ENCODE peak calls at places on chromosomes 13 and 19, in seven cellular contexts. F is fibroblast of the conjunctiva, G is thoracic aorta, M is mesothelial cell of epicardium, L is fibroblast of mammary gland, U is H1, I is endothelial cell. B is an unnamed sample.

GRCh38 chr19:46133101-46133627 is 8.7 kb upstream of the IGFL3 start:
- DNase-seq in F (peak), G (no peak), M (no peak), L (peak), U (peak), I (peak), B (peak)

GRCh38 chr13:114007566-114007965 is 33.7 kb upstream of the C13orf46 start:
- DNase-seq in F (no peak), G (peak), M (no peak), L (no peak), U (no peak), I (no peak), B (no peak)

GRCh38 chr13:34466301-34466700 is 475.8 kb upstream of the NBEA start:
- DNase-seq in F (no peak), G (no peak), M (no peak), L (no peak), U (no peak), I (no peak), B (no peak)

GRCh38 chr19:29811125-29812079 is at the start of gene CCNE1:
- DNase-seq in F (peak), G (peak), M (peak), L (peak), U (no peak), I (peak), B (peak)

GRCh38 chr19:54817670-54818536 is 1.6 kb downstream of the KIR3DL1 start:
- DNase-seq in F (no peak), G (no peak), M (no peak), L (no peak), U (no peak), I (no peak), B (no peak)

GRCh38 chr19:48393559-48394330 is at the start of gene GRIN2D:
- DNase-seq in F (no peak), G (no peak), M (no peak), L (no peak), U (no peak), I (peak), B (peak)

GRCh38 chr13:40379186-40379585 is 287.3 kb downstream of the FOXO1 start:
- DNase-seq in F (no peak), G (no peak), M (no peak), L (no peak), U (no peak), I (no peak), B (no peak)

GRCh38 chr19:10299545-10300458 is 9.8 kb downstream of the ZGLP1 start:
- DNase-seq in F (no peak), G (no peak), M (no peak), L (no peak), U (no peak), I (no peak), B (no peak)

GRCh38 chr13:41007359-41008118 is 11.6 kb downstream of the ELF1 start:
- DNase-seq in F (peak), G (no peak), M (no peak), L (no peak), U (no peak), I (no peak), B (peak)

GRCh38 chr13:71879129-71879535 is 12.1 kb upstream of the DACH1 start:
- DNase-seq in F (peak), G (no peak), M (no peak), L (no peak), U (no peak), I (peak), B (peak)

GRCh38 chr13:105991622-105992254 is 543.7 kb downstream of the EFNB2 start:
- DNase-seq in F (peak), G (no peak), M (no peak), L (peak), U (no peak), I (no peak), B (peak)

GRCh38 chr19:45515081-45515624 is 7.9 kb downstream of the VASP start:
- DNase-seq in F (no peak), G (no peak), M (no peak), L (no peak), U (no peak), I (no peak), B (no peak)

GRCh38 chr13:40985596-40986327 is 33.4 kb downstream of the ELF1 start:
- DNase-seq in F (no peak), G (no peak), M (no peak), L (no peak), U (no peak), I (no peak), B (no peak)

GRCh38 chr19:57512845-57513244 is 13.1 kb downstream of the ZNF773 start:
- DNase-seq in F (no peak), G (no peak), M (no peak), L (peak), U (no peak), I (peak), B (peak)

GRCh38 chr19:43420954-43421353 is 6.3 kb downstream of the TEX101 start:
- DNase-seq in F (no peak), G (no peak), M (no peak), L (no peak), U (no peak), I (no peak), B (no peak)

GRCh38 chr13:51844862-51845573 is at the start of gene TMEM272:
- DNase-seq in F (no peak), G (no peak), M (peak), L (peak), U (no peak), I (peak), B (no peak)

GRCh38 chr13:51000576-51001260 is 91.1 kb downstream of the RNASEH2B start:
- DNase-seq in F (peak), G (no peak), M (no peak), L (peak), U (no peak), I (no peak), B (peak)

GRCh38 chr13:109608032-109608431 is 178.4 kb downstream of the IRS2 start:
- DNase-seq in F (no peak), G (no peak), M (no peak), L (no peak), U (no peak), I (no peak), B (no peak)

GRCh38 chr19:13051581-13052165 is 51.0 kb downstream of the LYL1 start:
- DNase-seq in F (no peak), G (no peak), M (peak), L (no peak), U (no peak), I (peak), B (no peak)

GRCh38 chr13:101289764-101290163 is 126.5 kb downstream of the NALCN start:
- DNase-seq in F (peak), G (no peak), M (no peak), L (peak), U (peak), I (peak), B (no peak)

GRCh38 chr13:113758651-113759524 is at the start of gene TMEM255B:
- DNase-seq in F (no peak), G (peak), M (peak), L (peak), U (no peak), I (peak), B (peak)

GRCh38 chr13:48303331-48304131 is at the start of gene RB1:
- DNase-seq in F (peak), G (peak), M (peak), L (peak), U (no peak), I (peak), B (peak)

GRCh38 chr13:110436276-110436675 is 125.2 kb downstream of the RAB20 start:
- DNase-seq in F (no peak), G (no peak), M (no peak), L (no peak), U (no peak), I (no peak), B (no peak)

GRCh38 chr19:57633832-57634131 is 814 bp downstream of the ZNF211 start:
- DNase-seq in F (no peak), G (no peak), M (no peak), L (no peak), U (no peak), I (no peak), B (no peak)

GRCh38 chr19:2212861-2213711 is 23.0 kb downstream of the PLEKHJ1 start:
- DNase-seq in F (no peak), G (no peak), M (no peak), L (no peak), U (no peak), I (no peak), B (no peak)

GRCh38 chr13:78652651-78653050 is 6.3 kb downstream of the OBI1 start:
- DNase-seq in F (no peak), G (no peak), M (no peak), L (no peak), U (no peak), I (no peak), B (no peak)

GRCh38 chr13:100542546-100543156 is 45.9 kb downstream of the GGACT start:
- DNase-seq in F (peak), G (no peak), M (no peak), L (peak), U (no peak), I (no peak), B (peak)

GRCh38 chr13:103961784-103962183 is 895.6 kb upstream of the SLC10A2 start:
- DNase-seq in F (no peak), G (no peak), M (no peak), L (no peak), U (no peak), I (no peak), B (no peak)

GRCh38 chr19:41398042-41398403 is 405 bp downstream of the BCKDHA start:
- DNase-seq in F (no peak), G (no peak), M (no peak), L (no peak), U (no peak), I (no peak), B (no peak)

GRCh38 chr19:5805465-5806132 is 732 bp downstream of the NRTN start:
- DNase-seq in F (no peak), G (no peak), M (peak), L (no peak), U (no peak), I (peak), B (peak)

GRCh38 chr19:41932259-41933130 is 4.2 kb upstream of the ERFL start:
- DNase-seq in F (no peak), G (no peak), M (no peak), L (no peak), U (no peak), I (no peak), B (no peak)

GRCh38 chr19:1980068-1980467 is 35.4 kb downstream of the BTBD2 start:
- DNase-seq in F (no peak), G (no peak), M (no peak), L (no peak), U (no peak), I (no peak), B (no peak)